ENCODE peak calls at places on chromosomes 7 and 10, in eight cellular contexts. U, O, X, T, C, H, M and A are unnamed samples.

GRCh38 chr7:101442426-101443070 is 79.9 kb downstream of the COL26A1 start:
- DNase-seq in U (no peak), O (no peak), X (peak; percentile 57), T (no peak), C (no peak), H (no peak), M (no peak), A (no peak)

GRCh38 chr7:16344927-16345326 is 76.4 kb downstream of the CRPPA start:
- DNase-seq in U (no peak), O (no peak), X (peak; percentile 9), T (no peak), C (no peak), H (no peak), M (no peak), A (no peak)

GRCh38 chr10:113539789-113540188 is 13.1 kb upstream of the HABP2 start:
- DNase-seq in U (no peak), O (no peak), X (peak; percentile 75), T (no peak), C (peak; percentile 90), H (peak; percentile 73), M (peak; percentile 32), A (peak; percentile 75)

GRCh38 chr10:125160856-125161569 is 650 bp upstream of the CTBP2 start:
- DNase-seq in U (peak; percentile 33), O (peak; percentile 70), X (peak; percentile 66), T (no peak), C (peak; percentile 92), H (peak; percentile 67), M (peak; percentile 91), A (peak; percentile 92)

GRCh38 chr10:89609730-89610393 is 35.2 kb downstream of the PANK1 start:
- DNase-seq in U (no peak), O (no peak), X (no peak), T (no peak), C (no peak), H (no peak), M (no peak), A (no peak)

GRCh38 chr10:8768854-8769253 is 714.4 kb downstream of the GATA3 start:
- DNase-seq in U (no peak), O (no peak), X (no peak), T (no peak), C (no peak), H (no peak), M (no peak), A (peak; percentile 50)

GRCh38 chr10:71079761-71080380 is 132.5 kb upstream of the UNC5B start:
- DNase-seq in U (no peak), O (no peak), X (no peak), T (no peak), C (no peak), H (no peak), M (no peak), A (no peak)

GRCh38 chr7:94888542-94888941 is 18.9 kb upstream of the PPP1R9A start:
- DNase-seq in U (no peak), O (no peak), X (peak; percentile 91), T (no peak), C (no peak), H (no peak), M (no peak), A (peak; percentile 24)

GRCh38 chr10:101394522-101395133 is 40.7 kb downstream of the BTRC start:
- DNase-seq in U (no peak), O (no peak), X (peak; percentile 13), T (no peak), C (no peak), H (no peak), M (peak; percentile 30), A (peak; percentile 15)

GRCh38 chr7:112118581-112119566 is 87.3 kb downstream of the DOCK4 start:
- DNase-seq in U (no peak), O (no peak), X (no peak), T (no peak), C (no peak), H (no peak), M (no peak), A (no peak)

GRCh38 chr10:12348870-12349627 is at the start of gene CAMK1D:
- DNase-seq in U (no peak), O (peak; percentile 46), X (no peak), T (peak; percentile 88), C (peak; percentile 91), H (peak; percentile 84), M (peak; percentile 76), A (peak; percentile 59)

GRCh38 chr7:121016976-121017375 is 28.5 kb downstream of the CPED1 start:
- DNase-seq in U (no peak), O (no peak), X (peak; percentile 10), T (no peak), C (no peak), H (no peak), M (peak; percentile 83), A (peak; percentile 78)

GRCh38 chr7:28312973-28313372 is 99.3 kb upstream of the CREB5 start:
- DNase-seq in U (no peak), O (no peak), X (no peak), T (no peak), C (no peak), H (no peak), M (no peak), A (no peak)

GRCh38 chr7:17041324-17041723 is 159.5 kb upstream of the AGR3 start:
- DNase-seq in U (peak; percentile 61), O (peak; percentile 92), X (peak; percentile 75), T (no peak), C (peak; percentile 32), H (no peak), M (peak; percentile 95), A (peak; percentile 96)

GRCh38 chr10:83222300-83222699 is 917.0 kb upstream of the GHITM start:
- DNase-seq in U (no peak), O (no peak), X (no peak), T (no peak), C (no peak), H (no peak), M (no peak), A (no peak)

GRCh38 chr7:149608168-149608567 is 110.6 kb upstream of the ZNF746 start:
- DNase-seq in U (no peak), O (no peak), X (no peak), T (no peak), C (no peak), H (no peak), M (no peak), A (no peak)

GRCh38 chr7:95817846-95818245 is 45.5 kb downstream of the DYNC1I1 start:
- DNase-seq in U (no peak), O (no peak), X (no peak), T (no peak), C (no peak), H (no peak), M (no peak), A (no peak)

GRCh38 chr10:85319150-85319549 is 990.8 kb downstream of the CCSER2 start:
- DNase-seq in U (no peak), O (no peak), X (no peak), T (no peak), C (no peak), H (no peak), M (peak; percentile 87), A (no peak)